ENCODE peak calls at places on chromosomes 16 and 17, in nine cellular contexts. N is GM12878, C is A549, Z is nephron progenitor cell, H is spleen, R is AG04449, Q is kidney, V is stomach, U is uterus. I is an unnamed sample.

GRCh38 chr17:75684249-75684648 is 17.1 kb downstream of the SAP30BP start:
- DNase-seq in N (no peak), C (no peak), Z (no peak), H (peak; percentile 18), R (no peak), Q (no peak), V (no peak), U (no peak), I (no peak)

GRCh38 chr17:70190959-70191805 is 21.9 kb downstream of the KCNJ2 start:
- DNase-seq in N (no peak), C (no peak), Z (no peak), H (no peak), R (no peak), Q (no peak), V (peak; percentile 36), U (no peak), I (no peak)

GRCh38 chr16:81610144-81610842 is 165.7 kb downstream of the CMIP start:
- DNase-seq in N (no peak), C (no peak), Z (no peak), H (no peak), R (no peak), Q (peak; percentile 92), V (peak; percentile 58), U (peak; percentile 83), I (no peak)

GRCh38 chr16:8489580-8489979 is 100.7 kb downstream of the TMEM114 start:
- DNase-seq in N (no peak), C (no peak), Z (no peak), H (no peak), R (no peak), Q (no peak), V (no peak), U (no peak), I (no peak)

GRCh38 chr16:28569968-28570752 is 16.4 kb downstream of the SGF29 start:
- DNase-seq in N (no peak), C (no peak), Z (no peak), H (no peak), R (no peak), Q (peak; percentile 32), V (no peak), U (no peak), I (no peak)

GRCh38 chr17:4440690-4441686 is 7.2 kb downstream of the SPNS3 start:
- DNase-seq in N (no peak), C (no peak), Z (no peak), H (no peak), R (no peak), Q (no peak), V (peak; percentile 51), U (peak; percentile 32), I (no peak)

GRCh38 chr16:84446596-84447392 is 57.7 kb downstream of the MEAK7 start:
- DNase-seq in N (no peak), C (no peak), Z (no peak), H (peak; percentile 21), R (no peak), Q (no peak), V (no peak), U (no peak), I (no peak)

GRCh38 chr17:956905-957304 is 22.7 kb downstream of the NXN start:
- DNase-seq in N (no peak), C (peak; percentile 69), Z (no peak), H (peak; percentile 10), R (no peak), Q (peak; percentile 22), V (no peak), U (no peak), I (no peak)

DNA sequence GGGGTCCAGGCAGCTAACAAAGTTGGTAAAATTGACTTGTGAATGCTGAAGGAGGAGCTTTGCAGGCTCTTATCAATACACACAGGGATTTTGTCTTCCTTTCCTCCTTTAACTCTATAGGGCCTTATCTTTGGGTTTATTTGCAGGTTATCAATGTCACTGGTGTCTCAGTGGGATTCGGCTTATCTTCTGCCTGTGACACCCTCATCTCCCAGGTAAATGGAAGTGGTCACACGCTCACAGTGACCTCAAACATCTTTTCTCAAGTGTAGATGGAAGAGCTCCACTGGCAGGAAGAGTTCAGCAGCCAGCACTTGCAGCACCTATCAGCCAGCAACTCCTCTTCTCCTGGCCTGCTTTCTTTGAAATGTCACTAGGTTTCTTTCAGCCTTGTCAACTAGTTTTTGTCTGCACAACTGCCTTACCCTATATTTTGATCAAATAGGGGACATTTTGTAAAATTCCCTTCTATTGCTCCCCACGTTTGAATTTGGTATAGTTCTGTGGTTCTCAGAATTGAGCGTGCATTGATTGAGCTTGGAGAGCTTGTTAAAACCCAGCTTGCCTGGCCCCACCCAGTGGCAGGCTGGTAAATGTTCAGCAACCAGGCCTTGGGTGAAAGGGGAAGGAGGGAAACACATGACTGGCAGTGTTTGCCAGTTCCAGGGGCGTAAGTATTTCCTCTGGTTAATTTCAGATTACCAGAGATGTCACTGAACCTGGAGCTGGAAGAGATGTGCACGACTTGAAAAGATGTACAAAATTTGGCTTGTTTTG is 12.8 kb downstream of the SLC47A1 start:
- DNase-seq in N (no peak), C (no peak), Z (no peak), H (peak; percentile 80), R (no peak), Q (no peak), V (peak; percentile 43), U (no peak), I (no peak)
- TF ChIP-seq CTCF in N (no peak), C (no peak), Z (no peak), H (peak; percentile 46), R (no peak), Q (peak; percentile 40), V (no peak), U (no peak), I (peak; percentile 53)

GRCh38 chr16:66551362-66551761 is 1.0 kb upstream of the CKLF start:
- DNase-seq in N (peak; percentile 11), C (peak; percentile 59), Z (peak; percentile 21), H (peak; percentile 85), R (no peak), Q (no peak), V (no peak), U (no peak), I (no peak)

GRCh38 chr16:66548868-66549267 is 1.1 kb downstream of the TK2 start:
- DNase-seq in N (no peak), C (no peak), Z (no peak), H (no peak), R (no peak), Q (no peak), V (no peak), U (no peak), I (no peak)

GRCh38 chr16:66548068-66548467 is 1.9 kb downstream of the TK2 start:
- DNase-seq in N (no peak), C (no peak), Z (no peak), H (no peak), R (no peak), Q (no peak), V (no peak), U (no peak), I (no peak)

GRCh38 chr16:66547101-66547989 is 2.6 kb downstream of the TK2 start:
- DNase-seq in N (no peak), C (no peak), Z (no peak), H (no peak), R (no peak), Q (no peak), V (no peak), U (no peak), I (no peak)

DNA sequence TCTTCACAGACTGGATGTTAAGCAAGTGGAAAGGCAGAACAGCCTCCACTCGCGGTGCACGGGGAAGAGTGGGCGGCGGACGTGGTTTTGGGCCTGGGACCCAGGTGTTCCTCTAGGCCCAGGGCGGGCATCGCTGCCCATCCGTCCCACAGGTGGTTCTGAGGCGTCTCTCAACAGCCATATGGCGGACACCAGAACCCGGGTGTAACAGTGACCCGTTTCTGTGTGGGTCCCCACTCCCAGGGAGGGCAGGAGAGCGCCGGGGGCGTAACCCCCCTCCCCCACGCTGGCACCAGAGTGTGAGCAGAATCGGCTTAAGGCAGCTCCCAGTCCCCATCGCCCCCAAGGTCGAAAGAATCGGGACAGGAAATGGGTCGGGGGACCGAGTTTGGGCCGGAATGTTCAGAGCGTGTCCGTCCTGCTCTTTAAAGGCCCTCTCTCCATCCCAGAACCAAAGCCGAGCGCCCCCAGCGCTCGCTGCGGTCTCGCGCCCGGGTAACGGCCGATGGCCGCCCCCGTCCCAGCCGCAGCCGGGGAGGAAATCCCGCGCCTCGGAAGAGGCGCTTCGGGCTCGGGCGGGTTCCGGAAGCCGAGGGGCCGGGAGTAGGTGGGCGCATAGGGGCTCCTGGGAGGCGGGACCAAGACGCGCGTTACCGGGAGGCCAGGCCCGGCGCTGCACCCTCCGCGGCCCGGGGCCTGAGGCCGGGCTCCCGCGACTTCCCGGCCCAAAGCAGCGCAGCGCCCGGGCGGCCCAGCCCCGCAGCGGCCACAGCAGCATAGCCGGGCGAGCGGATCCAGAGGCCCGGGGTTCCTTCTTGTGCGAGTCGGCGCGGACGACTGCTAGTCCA is at the start of gene TK2:
- DNase-seq in N (no peak), C (peak; percentile 65), Z (peak; percentile 72), H (peak; percentile 92), R (no peak), Q (peak; percentile 89), V (peak; percentile 75), U (peak; percentile 73), I (no peak)
- TF ChIP-seq CTCF in N (peak; percentile 15), C (peak; percentile 17), Z (no peak), H (peak; percentile 44), R (peak; percentile 16), Q (no peak), V (no peak), U (peak; percentile 40), I (peak; percentile 30)

GRCh38 chr16:80577485-80578280 is 36.9 kb downstream of the DYNLRB2 start:
- DNase-seq in N (no peak), C (no peak), Z (no peak), H (no peak), R (no peak), Q (no peak), V (peak; percentile 76), U (no peak), I (no peak)

GRCh38 chr16:80576343-80576912 is 35.6 kb downstream of the DYNLRB2 start:
- DNase-seq in N (no peak), C (no peak), Z (no peak), H (no peak), R (no peak), Q (no peak), V (no peak), U (no peak), I (no peak)

GRCh38 chr16:80585764-80586163 is 45.0 kb downstream of the DYNLRB2 start:
- DNase-seq in N (no peak), C (no peak), Z (no peak), H (no peak), R (no peak), Q (no peak), V (no peak), U (no peak), I (no peak)

GRCh38 chr16:80583466-80583865 is 42.7 kb downstream of the DYNLRB2 start:
- DNase-seq in N (no peak), C (no peak), Z (no peak), H (no peak), R (peak; percentile 19), Q (no peak), V (no peak), U (no peak), I (no peak)

GRCh38 chr16:80580109-80580832 is 39.5 kb downstream of the DYNLRB2 start:
- DNase-seq in N (peak; percentile 89), C (no peak), Z (no peak), H (no peak), R (no peak), Q (no peak), V (no peak), U (no peak), I (no peak)
- TF ChIP-seq CTCF in N (peak; percentile 44), C (no peak), Z (no peak), H (no peak), R (no peak), Q (no peak), V (no peak), U (no peak), I (no peak)

DNA sequence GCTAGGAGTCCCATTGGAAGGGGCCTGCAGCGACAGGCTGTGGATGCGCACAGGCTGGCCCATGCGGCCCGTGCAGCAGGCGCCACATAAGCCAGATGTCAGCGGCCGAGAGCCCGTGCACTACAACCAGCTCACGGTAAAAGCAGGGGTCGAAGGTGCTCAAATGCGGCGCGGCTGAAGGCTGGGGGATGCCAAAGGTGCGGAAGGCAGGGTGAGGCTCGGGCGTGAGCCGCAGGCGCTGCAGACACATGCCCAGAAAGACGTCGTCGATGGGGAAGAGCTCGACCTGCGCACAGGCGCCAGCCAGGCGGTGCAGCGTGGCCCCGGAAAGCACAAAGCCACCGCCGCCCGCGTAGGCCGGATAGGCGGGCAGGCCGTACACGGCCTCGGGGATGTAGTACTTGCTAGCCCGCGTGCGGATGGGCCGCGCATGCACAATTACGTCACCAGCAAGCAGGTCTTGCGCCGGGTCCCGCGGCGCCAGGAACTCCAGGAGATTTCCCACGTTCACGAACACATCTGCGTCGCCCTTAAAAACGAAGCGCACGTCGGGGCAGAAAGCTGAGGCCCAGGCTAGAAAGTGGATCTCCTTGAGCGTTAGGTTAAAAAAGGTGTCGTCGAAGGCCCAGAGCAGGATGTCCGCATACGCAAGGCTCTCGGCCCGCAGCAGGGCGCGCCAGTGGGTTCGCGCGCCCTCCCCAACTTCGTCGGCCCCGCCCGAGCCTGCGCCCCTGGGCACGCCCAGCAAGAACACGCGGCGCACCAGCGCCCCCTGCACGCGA is 1.3 kb downstream of the B3GNT9 start:
- DNase-seq in N (no peak), C (no peak), Z (no peak), H (peak; percentile 70), R (no peak), Q (peak; percentile 79), V (no peak), U (no peak), I (no peak)
- TF ChIP-seq CTCF in N (no peak), C (no peak), Z (no peak), H (no peak), R (peak; percentile 5), Q (no peak), V (no peak), U (no peak), I (no peak)